ENCODE peak calls at places on chromosomes 1 and 21, in seven cellular contexts. One of them, this sample, is unnamed.

GRCh38 chr1:48442864-48443619 is 29.0 kb downstream of the SPATA6 start:
- DNase-seq in RWPE1: no peak
- DNase-seq in PC-9: no peak
- DNase-seq in GM23248: no peak
- DNase-seq in cardiac muscle cell: peak
- DNase-seq in endothelial cell of umbilical vein: peak
- DNase-seq in CD8-positive, alpha-beta memory T cell: no peak
- DNase-seq in this sample: no peak

GRCh38 chr1:224447251-224447650 is 12.7 kb upstream of the WDR26 start:
- DNase-seq in GM23248: peak
- DNase-seq in PC-9: peak
- DNase-seq in CD8-positive, alpha-beta memory T cell: no peak
- DNase-seq in cardiac muscle cell: peak
- DNase-seq in endothelial cell of umbilical vein: peak
- DNase-seq in RWPE1: no peak
- DNase-seq in this sample: no peak

GRCh38 chr1:78383923-78384322 is 106.9 kb upstream of the PTGFR start:
- DNase-seq in GM23248: no peak
- DNase-seq in endothelial cell of umbilical vein: no peak
- DNase-seq in cardiac muscle cell: peak
- DNase-seq in CD8-positive, alpha-beta memory T cell: no peak
- DNase-seq in RWPE1: no peak
- DNase-seq in PC-9: no peak
- DNase-seq in this sample: no peak

GRCh38 chr1:15703562-15703961 is 19.4 kb downstream of the PLEKHM2 start:
- DNase-seq in CD8-positive, alpha-beta memory T cell: no peak
- DNase-seq in RWPE1: peak
- DNase-seq in GM23248: peak
- DNase-seq in endothelial cell of umbilical vein: peak
- DNase-seq in cardiac muscle cell: peak
- DNase-seq in PC-9: no peak
- DNase-seq in this sample: no peak

GRCh38 chr1:144101397-144102050 is 129.7 kb upstream of the FAM72C start:
- DNase-seq in RWPE1: peak
- DNase-seq in GM23248: peak
- DNase-seq in endothelial cell of umbilical vein: peak
- DNase-seq in CD8-positive, alpha-beta memory T cell: peak
- DNase-seq in cardiac muscle cell: no peak
- DNase-seq in PC-9: peak
- DNase-seq in this sample: peak

GRCh38 chr1:157096881-157097280 is 2.7 kb downstream of the ETV3L start:
- DNase-seq in CD8-positive, alpha-beta memory T cell: no peak
- DNase-seq in cardiac muscle cell: no peak
- DNase-seq in GM23248: no peak
- DNase-seq in RWPE1: no peak
- DNase-seq in endothelial cell of umbilical vein: no peak
- DNase-seq in PC-9: no peak
- DNase-seq in this sample: no peak

GRCh38 chr21:46509760-46510159 is 51.1 kb downstream of the DIP2A start:
- DNase-seq in PC-9: no peak
- DNase-seq in RWPE1: no peak
- DNase-seq in CD8-positive, alpha-beta memory T cell: no peak
- DNase-seq in cardiac muscle cell: peak
- DNase-seq in endothelial cell of umbilical vein: peak
- DNase-seq in GM23248: no peak
- DNase-seq in this sample: no peak

GRCh38 chr1:7454052-7454815 is 316.9 kb upstream of the VAMP3 start:
- DNase-seq in GM23248: peak
- DNase-seq in CD8-positive, alpha-beta memory T cell: no peak
- DNase-seq in endothelial cell of umbilical vein: no peak
- DNase-seq in cardiac muscle cell: peak
- DNase-seq in RWPE1: peak
- DNase-seq in PC-9: no peak
- DNase-seq in this sample: peak

GRCh38 chr1:61198554-61198953 is 116.2 kb downstream of the NFIA start:
- DNase-seq in cardiac muscle cell: no peak
- DNase-seq in PC-9: no peak
- DNase-seq in GM23248: no peak
- DNase-seq in RWPE1: no peak
- DNase-seq in CD8-positive, alpha-beta memory T cell: no peak
- DNase-seq in endothelial cell of umbilical vein: no peak
- DNase-seq in this sample: no peak

GRCh38 chr1:29122987-29123870 is 474 bp downstream of the TMEM200B start:
- DNase-seq in PC-9: no peak
- DNase-seq in RWPE1: no peak
- DNase-seq in CD8-positive, alpha-beta memory T cell: no peak
- DNase-seq in endothelial cell of umbilical vein: no peak
- DNase-seq in cardiac muscle cell: peak
- DNase-seq in GM23248: peak
- DNase-seq in this sample: no peak

GRCh38 chr21:21559285-21560045 is 561.3 kb downstream of the NCAM2 start:
- DNase-seq in cardiac muscle cell: no peak
- DNase-seq in RWPE1: no peak
- DNase-seq in CD8-positive, alpha-beta memory T cell: no peak
- DNase-seq in GM23248: no peak
- DNase-seq in endothelial cell of umbilical vein: no peak
- DNase-seq in PC-9: no peak
- DNase-seq in this sample: no peak

GRCh38 chr1:243447342-243447741 is 191.5 kb downstream of the SDCCAG8 start:
- DNase-seq in cardiac muscle cell: peak
- DNase-seq in RWPE1: peak
- DNase-seq in endothelial cell of umbilical vein: no peak
- DNase-seq in CD8-positive, alpha-beta memory T cell: no peak
- DNase-seq in GM23248: peak
- DNase-seq in PC-9: no peak
- DNase-seq in this sample: peak

GRCh38 chr21:37531402-37532042 is 164.9 kb downstream of the DYRK1A start:
- DNase-seq in CD8-positive, alpha-beta memory T cell: no peak
- DNase-seq in endothelial cell of umbilical vein: no peak
- DNase-seq in RWPE1: no peak
- DNase-seq in cardiac muscle cell: no peak
- DNase-seq in PC-9: peak
- DNase-seq in GM23248: peak
- DNase-seq in this sample: no peak

GRCh38 chr1:231362325-231362724 is 24.2 kb downstream of the SPRTN start:
- DNase-seq in PC-9: no peak
- DNase-seq in GM23248: no peak
- DNase-seq in CD8-positive, alpha-beta memory T cell: no peak
- DNase-seq in RWPE1: no peak
- DNase-seq in cardiac muscle cell: no peak
- DNase-seq in endothelial cell of umbilical vein: no peak
- DNase-seq in this sample: no peak

GRCh38 chr1:177124578-177125278 is 39.8 kb downstream of the ASTN1 start:
- DNase-seq in CD8-positive, alpha-beta memory T cell: no peak
- DNase-seq in endothelial cell of umbilical vein: no peak
- DNase-seq in PC-9: no peak
- DNase-seq in cardiac muscle cell: no peak
- DNase-seq in RWPE1: no peak
- DNase-seq in GM23248: no peak
- DNase-seq in this sample: no peak

GRCh38 chr21:26961704-26962103 is 5.2 kb downstream of the ADAMTS5 start:
- DNase-seq in PC-9: no peak
- DNase-seq in endothelial cell of umbilical vein: no peak
- DNase-seq in CD8-positive, alpha-beta memory T cell: no peak
- DNase-seq in cardiac muscle cell: no peak
- DNase-seq in GM23248: peak
- DNase-seq in RWPE1: no peak
- DNase-seq in this sample: no peak

GRCh38 chr21:42009018-42009830 is 936 bp downstream of the ZBTB21 start:
- DNase-seq in RWPE1: peak
- DNase-seq in PC-9: peak
- DNase-seq in cardiac muscle cell: peak
- DNase-seq in CD8-positive, alpha-beta memory T cell: peak
- DNase-seq in GM23248: peak
- DNase-seq in endothelial cell of umbilical vein: peak
- DNase-seq in this sample: peak

GRCh38 chr1:203325004-203325417 is 19.7 kb downstream of the BTG2 start:
- DNase-seq in RWPE1: no peak
- DNase-seq in cardiac muscle cell: no peak
- DNase-seq in GM23248: no peak
- DNase-seq in endothelial cell of umbilical vein: no peak
- DNase-seq in CD8-positive, alpha-beta memory T cell: peak
- DNase-seq in PC-9: no peak
- DNase-seq in this sample: no peak

GRCh38 chr1:217274416-217274815 is 356.5 kb downstream of the GPATCH2 start:
- DNase-seq in cardiac muscle cell: peak
- DNase-seq in RWPE1: no peak
- DNase-seq in endothelial cell of umbilical vein: no peak
- DNase-seq in GM23248: peak
- DNase-seq in PC-9: no peak
- DNase-seq in CD8-positive, alpha-beta memory T cell: no peak
- DNase-seq in this sample: no peak

GRCh38 chr21:45350206-45350854 is 54.6 kb upstream of the COL18A1 start:
- DNase-seq in endothelial cell of umbilical vein: no peak
- DNase-seq in GM23248: no peak
- DNase-seq in cardiac muscle cell: no peak
- DNase-seq in PC-9: no peak
- DNase-seq in CD8-positive, alpha-beta memory T cell: no peak
- DNase-seq in RWPE1: no peak
- DNase-seq in this sample: no peak
- H3K27ac ChIP-seq in endothelial cell of umbilical vein: no peak
- H3K27ac ChIP-seq in GM23248: no peak
- H3K27ac ChIP-seq in cardiac muscle cell: peak
- H3K27ac ChIP-seq in PC-9: no peak
- H3K27ac ChIP-seq in CD8-positive, alpha-beta memory T cell: no peak
- H3K27ac ChIP-seq in RWPE1: peak
- H3K27ac ChIP-seq in this sample: no peak

GRCh38 chr21:31158789-31159581 is 120.7 kb upstream of the KRTAP19-8 start:
- DNase-seq in RWPE1: no peak
- DNase-seq in PC-9: no peak
- DNase-seq in cardiac muscle cell: peak
- DNase-seq in CD8-positive, alpha-beta memory T cell: no peak
- DNase-seq in endothelial cell of umbilical vein: no peak
- DNase-seq in GM23248: peak
- DNase-seq in this sample: no peak

GRCh38 chr21:31159808-31160207 is 121.5 kb upstream of the KRTAP19-8 start:
- DNase-seq in PC-9: no peak
- DNase-seq in GM23248: no peak
- DNase-seq in endothelial cell of umbilical vein: no peak
- DNase-seq in RWPE1: no peak
- DNase-seq in cardiac muscle cell: no peak
- DNase-seq in CD8-positive, alpha-beta memory T cell: no peak
- DNase-seq in this sample: no peak

GRCh38 chr21:31162079-31162699 is 123.9 kb upstream of the KRTAP19-8 start:
- DNase-seq in GM23248: no peak
- DNase-seq in cardiac muscle cell: no peak
- DNase-seq in PC-9: no peak
- DNase-seq in endothelial cell of umbilical vein: no peak
- DNase-seq in CD8-positive, alpha-beta memory T cell: no peak
- DNase-seq in RWPE1: no peak
- DNase-seq in this sample: no peak

GRCh38 chr21:31162827-31163226 is 124.6 kb upstream of the KRTAP19-8 start:
- DNase-seq in CD8-positive, alpha-beta memory T cell: no peak
- DNase-seq in RWPE1: peak
- DNase-seq in cardiac muscle cell: peak
- DNase-seq in endothelial cell of umbilical vein: no peak
- DNase-seq in PC-9: no peak
- DNase-seq in GM23248: peak
- DNase-seq in this sample: no peak

GRCh38 chr21:31161157-31161556 is 122.9 kb upstream of the KRTAP19-8 start:
- DNase-seq in cardiac muscle cell: peak
- DNase-seq in PC-9: peak
- DNase-seq in GM23248: peak
- DNase-seq in CD8-positive, alpha-beta memory T cell: no peak
- DNase-seq in endothelial cell of umbilical vein: no peak
- DNase-seq in RWPE1: peak
- DNase-seq in this sample: no peak
- H3K27ac ChIP-seq in cardiac muscle cell: no peak
- H3K27ac ChIP-seq in PC-9: no peak
- H3K27ac ChIP-seq in GM23248: peak
- H3K27ac ChIP-seq in CD8-positive, alpha-beta memory T cell: no peak
- H3K27ac ChIP-seq in endothelial cell of umbilical vein: no peak
- H3K27ac ChIP-seq in RWPE1: no peak
- H3K27ac ChIP-seq in this sample: no peak

GRCh38 chr1:101121975-101122374 is 96.4 kb upstream of the DPH5 start:
- DNase-seq in PC-9: no peak
- DNase-seq in endothelial cell of umbilical vein: no peak
- DNase-seq in RWPE1: no peak
- DNase-seq in CD8-positive, alpha-beta memory T cell: no peak
- DNase-seq in GM23248: no peak
- DNase-seq in cardiac muscle cell: no peak
- DNase-seq in this sample: no peak

GRCh38 chr1:101122452-101123166 is 97.0 kb upstream of the DPH5 start:
- DNase-seq in CD8-positive, alpha-beta memory T cell: no peak
- DNase-seq in PC-9: no peak
- DNase-seq in RWPE1: no peak
- DNase-seq in endothelial cell of umbilical vein: no peak
- DNase-seq in GM23248: no peak
- DNase-seq in cardiac muscle cell: no peak
- DNase-seq in this sample: no peak

GRCh38 chr1:101119289-101119688 is 93.7 kb upstream of the DPH5 start:
- DNase-seq in endothelial cell of umbilical vein: no peak
- DNase-seq in PC-9: no peak
- DNase-seq in GM23248: no peak
- DNase-seq in cardiac muscle cell: no peak
- DNase-seq in RWPE1: no peak
- DNase-seq in CD8-positive, alpha-beta memory T cell: no peak
- DNase-seq in this sample: no peak

GRCh38 chr1:101121515-101121914 is 95.9 kb upstream of the DPH5 start:
- DNase-seq in PC-9: no peak
- DNase-seq in endothelial cell of umbilical vein: no peak
- DNase-seq in CD8-positive, alpha-beta memory T cell: no peak
- DNase-seq in RWPE1: no peak
- DNase-seq in GM23248: no peak
- DNase-seq in cardiac muscle cell: no peak
- DNase-seq in this sample: no peak

DNA sequence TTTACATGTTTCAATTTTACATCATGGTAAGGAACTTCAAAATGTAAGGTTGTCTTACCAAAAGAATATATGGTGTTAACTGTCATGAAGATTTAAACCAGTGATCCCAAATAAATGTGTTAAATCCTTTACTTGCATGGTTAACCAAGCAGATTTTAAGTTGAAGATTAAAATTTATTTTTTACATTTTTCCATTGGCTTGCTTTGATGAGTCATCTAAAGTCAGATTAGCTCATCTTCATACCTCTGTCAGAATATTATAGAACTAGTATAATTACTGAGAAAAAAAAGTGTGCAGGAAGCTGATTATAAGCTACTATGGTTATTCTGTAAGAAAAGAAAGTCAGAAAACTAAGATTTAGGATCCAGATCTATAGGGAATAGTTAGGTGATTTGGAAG is 95.3 kb upstream of the DPH5 start:
- DNase-seq in CD8-positive, alpha-beta memory T cell: no peak
- DNase-seq in cardiac muscle cell: no peak
- DNase-seq in GM23248: peak
- DNase-seq in endothelial cell of umbilical vein: no peak
- DNase-seq in RWPE1: no peak
- DNase-seq in PC-9: no peak
- DNase-seq in this sample: no peak
- H3K27ac ChIP-seq in CD8-positive, alpha-beta memory T cell: no peak
- H3K27ac ChIP-seq in cardiac muscle cell: no peak
- H3K27ac ChIP-seq in GM23248: no peak
- H3K27ac ChIP-seq in endothelial cell of umbilical vein: no peak
- H3K27ac ChIP-seq in RWPE1: no peak
- H3K27ac ChIP-seq in PC-9: no peak
- H3K27ac ChIP-seq in this sample: no peak

DNA sequence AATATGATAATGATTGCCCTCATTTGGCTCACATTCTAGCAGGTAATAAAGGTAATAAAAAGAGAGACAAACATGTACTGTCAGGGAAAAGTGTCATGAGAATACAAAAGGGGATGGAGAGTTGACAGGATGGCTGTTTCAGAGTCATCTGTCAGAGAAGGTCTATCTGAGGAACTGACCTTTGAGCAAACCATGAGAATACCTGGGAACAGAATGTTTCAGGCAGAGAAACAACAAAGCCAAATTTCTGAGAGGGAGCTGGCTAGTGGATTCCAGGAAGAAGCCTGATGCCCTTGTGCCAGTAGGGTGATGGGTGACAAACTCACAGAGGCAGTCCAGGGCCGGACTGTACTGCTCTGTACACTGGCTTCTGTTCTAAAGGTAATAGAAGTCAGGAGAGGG is 107.2 kb downstream of the C1orf21 start:
- DNase-seq in PC-9: no peak
- DNase-seq in endothelial cell of umbilical vein: no peak
- DNase-seq in cardiac muscle cell: no peak
- DNase-seq in GM23248: no peak
- DNase-seq in RWPE1: no peak
- DNase-seq in CD8-positive, alpha-beta memory T cell: no peak
- DNase-seq in this sample: no peak
- H3K27ac ChIP-seq in PC-9: no peak
- H3K27ac ChIP-seq in endothelial cell of umbilical vein: no peak
- H3K27ac ChIP-seq in cardiac muscle cell: no peak
- H3K27ac ChIP-seq in GM23248: no peak
- H3K27ac ChIP-seq in RWPE1: no peak
- H3K27ac ChIP-seq in CD8-positive, alpha-beta memory T cell: no peak
- H3K27ac ChIP-seq in this sample: no peak